ENCODE peak calls at places on chromosomes 2 and 18, in ten cellular contexts. J is neuronal stem cell; S is tibial artery; Y is GM23248; Z is HCT116; V is cardiac fibroblast; U is naive thymus-derived CD4-positive, alpha-beta T cell; D is A549; P is fibroblast of villous mesenchyme; A is CD8-positive, alpha-beta memory T cell. N is an unnamed sample.

GRCh38 chr2:152402780-152403388 is 67.9 kb downstream of the FMNL2 start:
- DNase-seq in A (no peak), J (no peak), S (no peak), P (no peak), Z (no peak), D (no peak), V (no peak), U (peak), Y (no peak), N (no peak)

GRCh38 chr2:68362069-68362468 is 3.0 kb upstream of the PLEK start:
- DNase-seq in P (peak), U (peak), D (peak), J (peak), A (peak), S (peak), Z (peak), V (peak), Y (peak), N (peak)

GRCh38 chr2:9937968-9938367 is 13.5 kb upstream of the GRHL1 start:
- DNase-seq in Z (no peak), Y (no peak), D (no peak), J (no peak), V (no peak), S (no peak), A (no peak), U (no peak), P (no peak), N (no peak)

GRCh38 chr18:22930089-22930713 is 2.9 kb upstream of the RBBP8 start:
- DNase-seq in D (peak), S (peak), U (peak), Y (peak), V (peak), P (peak), Z (peak), A (peak), J (peak), N (peak)

GRCh38 chr2:7983451-7983850 is 698.4 kb upstream of the ID2 start:
- DNase-seq in Z (no peak), V (no peak), P (no peak), U (no peak), Y (no peak), A (no peak), S (no peak), J (no peak), D (no peak), N (no peak)

GRCh38 chr18:7369006-7369405 is 138.1 kb downstream of the LRRC30 start:
- DNase-seq in U (no peak), P (no peak), V (peak), S (no peak), J (no peak), D (no peak), Z (no peak), Y (no peak), A (no peak), N (no peak)

GRCh38 chr2:10830203-10830602 is 17.6 kb upstream of the PDIA6 start:
- DNase-seq in U (no peak), Z (no peak), Y (no peak), J (no peak), S (no peak), V (no peak), D (no peak), P (no peak), A (no peak), N (no peak)

GRCh38 chr2:16617282-16618266 is 48.1 kb downstream of the CYRIA start:
- DNase-seq in S (no peak), J (peak), Y (peak), A (no peak), D (peak), P (peak), V (peak), U (no peak), Z (no peak), N (peak)

GRCh38 chr2:168130302-168130701 is 117.1 kb downstream of the STK39 start:
- DNase-seq in A (no peak), D (no peak), P (no peak), Z (no peak), V (no peak), S (no peak), Y (no peak), J (no peak), U (no peak), N (no peak)

GRCh38 chr2:158501301-158501700 is 44.5 kb downstream of the PKP4 start:
- DNase-seq in J (no peak), Z (no peak), P (no peak), Y (no peak), U (no peak), V (no peak), A (no peak), S (no peak), D (no peak), N (no peak)

GRCh38 chr2:195656131-195656858 is 731 bp upstream of the SLC39A10 start:
- DNase-seq in U (no peak), P (no peak), D (no peak), Z (no peak), Y (no peak), J (no peak), A (peak), V (no peak), S (no peak), N (no peak)

GRCh38 chr2:20196881-20197204 is 28.1 kb downstream of the SDC1 start:
- DNase-seq in Y (no peak), A (no peak), U (no peak), Z (no peak), J (no peak), S (no peak), P (peak), V (no peak), D (no peak), N (no peak)

GRCh38 chr2:191701696-191702095 is 23.8 kb downstream of the NABP1 start:
- DNase-seq in S (no peak), U (no peak), Z (no peak), V (no peak), D (no peak), Y (no peak), A (no peak), J (no peak), P (peak), N (peak)

GRCh38 chr2:202831241-202831997 is 40.1 kb downstream of the ICA1L start:
- DNase-seq in V (peak), S (no peak), P (peak), U (peak), D (peak), Y (peak), Z (peak), J (peak), A (peak), N (peak)
- H3K4me3 ChIP-seq in V (no peak), S (no peak), P (no peak), U (no peak), D (no peak), Y (no peak), Z (peak), J (no peak), A (no peak), N (no peak)

GRCh38 chr2:237075749-237076599 is 9.7 kb upstream of the COPS8 start:
- DNase-seq in S (no peak), P (no peak), Z (no peak), U (no peak), A (no peak), Y (no peak), D (no peak), V (peak), J (no peak), N (no peak)
- H3K4me3 ChIP-seq in S (no peak), P (no peak), Z (no peak), U (no peak), A (no peak), Y (no peak), D (no peak), V (no peak), J (no peak), N (no peak)

DNA sequence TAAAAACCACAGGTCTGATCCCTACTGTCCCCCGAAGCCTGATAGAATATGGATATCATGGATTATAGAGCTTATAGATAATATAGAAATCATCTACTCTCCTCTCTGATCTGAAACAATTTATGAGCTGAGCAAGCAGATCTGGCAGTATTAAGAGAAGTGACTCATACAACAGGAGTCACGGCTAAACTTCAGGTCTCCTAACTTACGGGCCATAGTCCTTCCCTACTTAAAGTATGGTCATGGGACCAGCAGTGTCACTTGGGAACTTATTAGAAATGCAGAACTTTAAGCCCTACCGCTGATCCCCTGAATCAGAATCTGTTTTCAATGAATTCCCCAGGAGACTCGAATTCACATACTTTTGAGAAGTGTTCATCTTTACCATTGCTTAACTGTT is 195.7 kb upstream of the FANCL start:
- DNase-seq in J (no peak), Y (peak), U (no peak), Z (no peak), D (no peak), S (no peak), P (no peak), V (no peak), A (no peak), N (peak)
- H3K4me3 ChIP-seq in J (no peak), Y (no peak), U (no peak), Z (no peak), D (no peak), S (no peak), P (no peak), V (no peak), A (no peak), N (no peak)

GRCh38 chr2:1516798-1517060 is 103.5 kb downstream of the TPO start:
- DNase-seq in Z (no peak), U (no peak), A (no peak), P (no peak), D (no peak), J (no peak), V (no peak), Y (no peak), S (no peak), N (no peak)
- H3K4me3 ChIP-seq in Z (no peak), U (no peak), A (no peak), P (no peak), D (no peak), J (no peak), V (no peak), Y (no peak), S (no peak), N (no peak)

GRCh38 chr2:122145805-122146204 is 390.4 kb downstream of the TSN start:
- DNase-seq in J (no peak), D (no peak), Z (no peak), Y (no peak), S (no peak), U (no peak), V (no peak), A (no peak), P (no peak), N (no peak)

GRCh38 chr2:122152571-122152970 is 397.1 kb downstream of the TSN start:
- DNase-seq in Y (no peak), P (no peak), A (no peak), U (no peak), D (no peak), S (no peak), V (no peak), J (no peak), Z (no peak), N (no peak)

GRCh38 chr2:122150546-122150945 is 395.1 kb downstream of the TSN start:
- DNase-seq in U (no peak), Z (no peak), P (no peak), J (no peak), A (no peak), D (no peak), V (no peak), S (no peak), Y (no peak), N (no peak)

GRCh38 chr2:122144884-122145283 is 389.4 kb downstream of the TSN start:
- DNase-seq in D (no peak), Y (no peak), A (no peak), Z (no peak), J (no peak), S (no peak), V (no peak), P (no peak), U (no peak), N (no peak)

DNA sequence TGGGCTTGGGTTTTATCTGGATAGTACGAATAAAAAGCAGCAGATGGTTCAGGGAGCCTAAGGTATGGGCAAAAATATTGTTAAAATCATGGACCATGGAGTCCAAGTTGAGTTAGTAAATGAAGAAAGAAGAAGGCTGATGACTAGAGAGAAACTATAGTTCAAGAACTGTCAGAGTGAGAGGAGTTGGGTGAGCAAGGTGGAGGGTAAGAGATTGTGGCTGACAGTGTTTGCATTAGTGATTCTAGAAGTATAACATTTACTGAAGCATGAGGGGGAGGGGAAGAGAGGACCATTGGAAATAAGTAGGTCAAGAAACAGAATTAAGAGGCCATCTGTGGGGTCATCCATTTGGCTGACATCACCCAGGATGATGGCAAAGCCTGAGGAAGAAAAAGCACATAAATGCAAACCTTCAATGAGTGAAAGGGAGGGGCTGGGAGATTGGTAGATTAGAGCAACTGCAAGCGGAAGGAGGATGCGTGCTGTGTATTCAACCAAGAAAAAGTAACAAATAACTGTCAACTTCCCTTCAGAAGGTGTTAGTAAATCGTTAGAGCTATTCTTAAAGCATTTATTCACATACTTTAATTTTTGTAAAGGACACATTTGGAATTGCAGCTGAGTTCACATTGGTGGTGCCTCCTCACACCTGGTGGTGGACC is 392.8 kb downstream of the TSN start:
- DNase-seq in P (no peak), V (no peak), U (no peak), Y (no peak), D (no peak), S (no peak), A (no peak), J (no peak), Z (no peak), N (no peak)
- H3K4me3 ChIP-seq in P (no peak), V (no peak), U (no peak), Y (no peak), D (no peak), S (no peak), A (no peak), J (no peak), Z (no peak), N (no peak)

GRCh38 chr2:128690431-128690830 is 371.8 kb upstream of the HS6ST1 start:
- DNase-seq in J (no peak), U (no peak), A (no peak), S (peak), Y (no peak), D (no peak), P (no peak), V (no peak), Z (no peak), N (no peak)
- H3K4me3 ChIP-seq in J (no peak), U (no peak), A (no peak), S (no peak), Y (no peak), D (no peak), P (no peak), V (no peak), Z (no peak), N (no peak)